ENCODE peak calls at places on chromosomes 16 and 17, in five cellular contexts. One of them, this sample, is unnamed.

GRCh38 chr17:33291248-33292183 is 1.6 kb downstream of the ASIC2 start:
- DNase-seq in psoas muscle: peak
- DNase-seq in prostate gland: no peak
- DNase-seq in astrocyte of the spinal cord: peak
- DNase-seq in transverse colon: peak
- DNase-seq in this sample: peak

GRCh38 chr16:2432801-2433505 is 3.7 kb downstream of the CCNF start:
- DNase-seq in psoas muscle: no peak
- DNase-seq in prostate gland: no peak
- DNase-seq in astrocyte of the spinal cord: no peak
- DNase-seq in transverse colon: no peak
- DNase-seq in this sample: no peak

GRCh38 chr17:55672585-55673501 is 49.8 kb downstream of the TMEM100 start:
- DNase-seq in psoas muscle: peak
- DNase-seq in prostate gland: no peak
- DNase-seq in astrocyte of the spinal cord: no peak
- DNase-seq in transverse colon: no peak
- DNase-seq in this sample: no peak

GRCh38 chr16:83136924-83137323 is 510.2 kb downstream of the CDH13 start:
- DNase-seq in psoas muscle: no peak
- DNase-seq in prostate gland: no peak
- DNase-seq in astrocyte of the spinal cord: no peak
- DNase-seq in transverse colon: no peak
- DNase-seq in this sample: no peak

GRCh38 chr16:2770057-2770780 is 6.9 kb downstream of the ELOB start:
- DNase-seq in psoas muscle: peak
- DNase-seq in prostate gland: no peak
- DNase-seq in astrocyte of the spinal cord: no peak
- DNase-seq in transverse colon: no peak
- DNase-seq in this sample: no peak

GRCh38 chr17:57256708-57257112 is 387 bp downstream of the MSI2 start:
- DNase-seq in psoas muscle: peak
- DNase-seq in prostate gland: peak
- DNase-seq in astrocyte of the spinal cord: peak
- DNase-seq in transverse colon: peak
- DNase-seq in this sample: peak

GRCh38 chr17:4986403-4986802 is 1.1 kb downstream of the CAMTA2 start:
- DNase-seq in psoas muscle: no peak
- DNase-seq in prostate gland: no peak
- DNase-seq in astrocyte of the spinal cord: no peak
- DNase-seq in transverse colon: peak
- DNase-seq in this sample: no peak

GRCh38 chr16:84156342-84156784 is 11.3 kb downstream of the DNAAF1 start:
- DNase-seq in psoas muscle: no peak
- DNase-seq in prostate gland: no peak
- DNase-seq in astrocyte of the spinal cord: no peak
- DNase-seq in transverse colon: no peak
- DNase-seq in this sample: no peak

GRCh38 chr16:1743376-1744337 is 27.7 kb downstream of the NME3 start:
- DNase-seq in psoas muscle: no peak
- DNase-seq in prostate gland: no peak
- DNase-seq in astrocyte of the spinal cord: no peak
- DNase-seq in transverse colon: no peak
- DNase-seq in this sample: no peak

GRCh38 chr17:17313350-17313991 is 10.3 kb downstream of the NT5M start:
- DNase-seq in psoas muscle: peak
- DNase-seq in prostate gland: peak
- DNase-seq in astrocyte of the spinal cord: no peak
- DNase-seq in transverse colon: peak
- DNase-seq in this sample: peak

GRCh38 chr17:78120971-78121800 is 7.4 kb downstream of the TMC6 start:
- DNase-seq in psoas muscle: no peak
- DNase-seq in prostate gland: no peak
- DNase-seq in astrocyte of the spinal cord: no peak
- DNase-seq in transverse colon: peak
- DNase-seq in this sample: no peak

GRCh38 chr17:40490289-40490853 is 11.1 kb downstream of the TNS4 start:
- DNase-seq in psoas muscle: peak
- DNase-seq in prostate gland: peak
- DNase-seq in astrocyte of the spinal cord: peak
- DNase-seq in transverse colon: peak
- DNase-seq in this sample: peak

GRCh38 chr16:48542020-48542473 is 67.9 kb downstream of the N4BP1 start:
- DNase-seq in psoas muscle: peak
- DNase-seq in prostate gland: peak
- DNase-seq in astrocyte of the spinal cord: peak
- DNase-seq in transverse colon: peak
- DNase-seq in this sample: peak

GRCh38 chr17:44940768-44941167 is 6.8 kb downstream of the KIF18B start:
- DNase-seq in psoas muscle: no peak
- DNase-seq in prostate gland: no peak
- DNase-seq in astrocyte of the spinal cord: no peak
- DNase-seq in transverse colon: no peak
- DNase-seq in this sample: no peak

GRCh38 chr17:21250719-21251305 is 2.4 kb downstream of the NATD1 start:
- DNase-seq in psoas muscle: no peak
- DNase-seq in prostate gland: no peak
- DNase-seq in astrocyte of the spinal cord: no peak
- DNase-seq in transverse colon: no peak
- DNase-seq in this sample: no peak

GRCh38 chr17:83128306-83129240 is 49.2 kb downstream of the METRNL start:
- DNase-seq in psoas muscle: peak
- DNase-seq in prostate gland: no peak
- DNase-seq in astrocyte of the spinal cord: no peak
- DNase-seq in transverse colon: no peak
- DNase-seq in this sample: no peak

GRCh38 chr17:68812876-68813584 is 142.2 kb downstream of the ABCA8 start:
- DNase-seq in psoas muscle: no peak
- DNase-seq in prostate gland: no peak
- DNase-seq in astrocyte of the spinal cord: peak
- DNase-seq in transverse colon: no peak
- DNase-seq in this sample: peak

GRCh38 chr17:79087428-79088143 is 13.0 kb downstream of the ENGASE start:
- DNase-seq in psoas muscle: peak
- DNase-seq in prostate gland: peak
- DNase-seq in astrocyte of the spinal cord: peak
- DNase-seq in transverse colon: peak
- DNase-seq in this sample: peak

GRCh38 chr16:65572156-65572555 is 450.3 kb upstream of the CDH11 start:
- DNase-seq in psoas muscle: no peak
- DNase-seq in prostate gland: no peak
- DNase-seq in astrocyte of the spinal cord: peak
- DNase-seq in transverse colon: no peak
- DNase-seq in this sample: peak

GRCh38 chr16:26078971-26079370 is 387.2 kb downstream of the HS3ST4 start:
- DNase-seq in psoas muscle: no peak
- DNase-seq in prostate gland: no peak
- DNase-seq in astrocyte of the spinal cord: no peak
- DNase-seq in transverse colon: no peak
- DNase-seq in this sample: no peak

GRCh38 chr16:8739151-8739550 is 58.3 kb downstream of the TMEM186 start:
- DNase-seq in psoas muscle: no peak
- DNase-seq in prostate gland: no peak
- DNase-seq in astrocyte of the spinal cord: no peak
- DNase-seq in transverse colon: no peak
- DNase-seq in this sample: no peak

GRCh38 chr16:28874406-28874805 is 3.9 kb upstream of the ATP2A1 start:
- DNase-seq in psoas muscle: no peak
- DNase-seq in prostate gland: no peak
- DNase-seq in astrocyte of the spinal cord: no peak
- DNase-seq in transverse colon: no peak
- DNase-seq in this sample: no peak

GRCh38 chr17:40548982-40549680 is 16.1 kb downstream of the CCR7 start:
- DNase-seq in psoas muscle: peak
- DNase-seq in prostate gland: no peak
- DNase-seq in astrocyte of the spinal cord: peak
- DNase-seq in transverse colon: peak
- DNase-seq in this sample: peak

GRCh38 chr17:78172284-78173024 is 4.1 kb downstream of the SYNGR2 start:
- DNase-seq in psoas muscle: peak
- DNase-seq in prostate gland: no peak
- DNase-seq in astrocyte of the spinal cord: peak
- DNase-seq in transverse colon: peak
- DNase-seq in this sample: no peak

GRCh38 chr17:65405563-65405962 is 155.9 kb downstream of the AXIN2 start:
- DNase-seq in psoas muscle: peak
- DNase-seq in prostate gland: no peak
- DNase-seq in astrocyte of the spinal cord: no peak
- DNase-seq in transverse colon: no peak
- DNase-seq in this sample: no peak

GRCh38 chr16:49276646-49277385 is 4.8 kb downstream of the CBLN1 start:
- DNase-seq in psoas muscle: no peak
- DNase-seq in prostate gland: no peak
- DNase-seq in astrocyte of the spinal cord: no peak
- DNase-seq in transverse colon: no peak
- DNase-seq in this sample: no peak

GRCh38 chr16:73092236-73092781 is 44.4 kb upstream of the ZFHX3 start:
- DNase-seq in psoas muscle: no peak
- DNase-seq in prostate gland: no peak
- DNase-seq in astrocyte of the spinal cord: no peak
- DNase-seq in transverse colon: no peak
- DNase-seq in this sample: peak

GRCh38 chr17:8162997-8163977 is 539 bp upstream of the VAMP2 start:
- DNase-seq in psoas muscle: peak
- DNase-seq in prostate gland: no peak
- DNase-seq in astrocyte of the spinal cord: no peak
- DNase-seq in transverse colon: peak
- DNase-seq in this sample: no peak

GRCh38 chr17:75489511-75489955 is 25.8 kb downstream of the CASKIN2 start:
- DNase-seq in psoas muscle: peak
- DNase-seq in prostate gland: no peak
- DNase-seq in astrocyte of the spinal cord: no peak
- DNase-seq in transverse colon: no peak
- DNase-seq in this sample: no peak

GRCh38 chr16:67537270-67537635 is 8.6 kb downstream of the RIPOR1 start:
- DNase-seq in psoas muscle: peak
- DNase-seq in prostate gland: peak
- DNase-seq in astrocyte of the spinal cord: no peak
- DNase-seq in transverse colon: peak
- DNase-seq in this sample: peak

GRCh38 chr17:9928601-9929341 is 23.7 kb upstream of the RCVRN start:
- DNase-seq in psoas muscle: no peak
- DNase-seq in prostate gland: no peak
- DNase-seq in astrocyte of the spinal cord: peak
- DNase-seq in transverse colon: no peak
- DNase-seq in this sample: peak

GRCh38 chr17:51371732-51372151 is 111.4 kb downstream of the UTP18 start:
- DNase-seq in psoas muscle: no peak
- DNase-seq in prostate gland: peak
- DNase-seq in astrocyte of the spinal cord: peak
- DNase-seq in transverse colon: no peak
- DNase-seq in this sample: peak

GRCh38 chr17:51374220-51374619 is 113.9 kb downstream of the UTP18 start:
- DNase-seq in psoas muscle: no peak
- DNase-seq in prostate gland: no peak
- DNase-seq in astrocyte of the spinal cord: no peak
- DNase-seq in transverse colon: no peak
- DNase-seq in this sample: no peak

GRCh38 chr17:51373489-51374194 is 113.3 kb downstream of the UTP18 start:
- DNase-seq in psoas muscle: no peak
- DNase-seq in prostate gland: no peak
- DNase-seq in astrocyte of the spinal cord: no peak
- DNase-seq in transverse colon: no peak
- DNase-seq in this sample: no peak

GRCh38 chr17:51366866-51367265 is 106.5 kb downstream of the UTP18 start:
- DNase-seq in psoas muscle: no peak
- DNase-seq in prostate gland: no peak
- DNase-seq in astrocyte of the spinal cord: no peak
- DNase-seq in transverse colon: no peak
- DNase-seq in this sample: no peak

GRCh38 chr17:51372345-51373004 is 112.1 kb downstream of the UTP18 start:
- DNase-seq in psoas muscle: no peak
- DNase-seq in prostate gland: no peak
- DNase-seq in astrocyte of the spinal cord: peak
- DNase-seq in transverse colon: peak
- DNase-seq in this sample: peak
- H3K4me3 ChIP-seq in psoas muscle: no peak
- H3K4me3 ChIP-seq in prostate gland: no peak
- H3K4me3 ChIP-seq in astrocyte of the spinal cord: no peak
- H3K4me3 ChIP-seq in transverse colon: no peak
- H3K4me3 ChIP-seq in this sample: no peak

GRCh38 chr17:71760062-71760720 is 360.6 kb upstream of the SOX9 start:
- DNase-seq in psoas muscle: no peak
- DNase-seq in prostate gland: no peak
- DNase-seq in astrocyte of the spinal cord: peak
- DNase-seq in transverse colon: no peak
- DNase-seq in this sample: no peak
- TF ChIP-seq CTCF in psoas muscle: no peak
- TF ChIP-seq CTCF in prostate gland: no peak
- TF ChIP-seq CTCF in astrocyte of the spinal cord: peak
- TF ChIP-seq CTCF in transverse colon: no peak
- TF ChIP-seq CTCF in this sample: no peak

GRCh38 chr16:87613961-87614360 is 11.7 kb downstream of the JPH3 start:
- DNase-seq in psoas muscle: no peak
- DNase-seq in prostate gland: no peak
- DNase-seq in astrocyte of the spinal cord: no peak
- DNase-seq in transverse colon: no peak
- DNase-seq in this sample: no peak

GRCh38 chr16:87615621-87616041 is 13.3 kb downstream of the JPH3 start:
- DNase-seq in psoas muscle: no peak
- DNase-seq in prostate gland: no peak
- DNase-seq in astrocyte of the spinal cord: no peak
- DNase-seq in transverse colon: no peak
- DNase-seq in this sample: no peak

GRCh38 chr16:87619360-87620200 is 17.3 kb downstream of the JPH3 start:
- DNase-seq in psoas muscle: no peak
- DNase-seq in prostate gland: no peak
- DNase-seq in astrocyte of the spinal cord: no peak
- DNase-seq in transverse colon: no peak
- DNase-seq in this sample: no peak

GRCh38 chr16:87618216-87618615 is 15.9 kb downstream of the JPH3 start:
- DNase-seq in psoas muscle: no peak
- DNase-seq in prostate gland: no peak
- DNase-seq in astrocyte of the spinal cord: no peak
- DNase-seq in transverse colon: no peak
- DNase-seq in this sample: no peak

GRCh38 chr16:87616556-87616955 is 14.2 kb downstream of the JPH3 start:
- DNase-seq in psoas muscle: no peak
- DNase-seq in prostate gland: no peak
- DNase-seq in astrocyte of the spinal cord: no peak
- DNase-seq in transverse colon: no peak
- DNase-seq in this sample: no peak
- H3K4me3 ChIP-seq in psoas muscle: no peak
- H3K4me3 ChIP-seq in prostate gland: no peak
- H3K4me3 ChIP-seq in astrocyte of the spinal cord: no peak
- H3K4me3 ChIP-seq in transverse colon: no peak
- H3K4me3 ChIP-seq in this sample: no peak

GRCh38 chr17:81096741-81097133 is 61.8 kb downstream of the BAIAP2 start:
- DNase-seq in psoas muscle: no peak
- DNase-seq in prostate gland: no peak
- DNase-seq in astrocyte of the spinal cord: no peak
- DNase-seq in transverse colon: no peak
- DNase-seq in this sample: peak
- TF ChIP-seq CTCF in psoas muscle: no peak
- TF ChIP-seq CTCF in prostate gland: no peak
- TF ChIP-seq CTCF in astrocyte of the spinal cord: no peak
- TF ChIP-seq CTCF in transverse colon: no peak
- TF ChIP-seq CTCF in this sample: no peak

This sample was measured in fibroblast of pulmonary artery.